ENCODE peak calls at places on chromosomes 7 and 10, in five cellular contexts. D is iPS DF 6.9, G is cardiac muscle cell, Z is stomach, F is keratinocyte. H is an unnamed sample.

GRCh38 chr7:89623018-89623672 is 531.1 kb upstream of the STEAP1 start:
- DNase-seq in D (peak; percentile 5), G (peak; percentile 68), Z (no peak), F (no peak), H (no peak)

GRCh38 chr10:14010083-14010551 is 320.6 kb downstream of the FRMD4A start:
- DNase-seq in D (no peak), G (no peak), Z (no peak), F (no peak), H (peak; percentile 27)

GRCh38 chr7:44567884-44568283 is 5.8 kb downstream of the DDX56 start:
- DNase-seq in D (no peak), G (no peak), Z (no peak), F (no peak), H (no peak)

GRCh38 chr7:50921114-50921513 is 138.4 kb upstream of the GRB10 start:
- DNase-seq in D (no peak), G (no peak), Z (no peak), F (no peak), H (no peak)

GRCh38 chr10:3811331-3811870 is 26.4 kb upstream of the KLF6 start:
- DNase-seq in D (no peak), G (no peak), Z (peak; percentile 58), F (no peak), H (no peak)

GRCh38 chr7:40470111-40470736 is 335.4 kb downstream of the SUGCT start:
- DNase-seq in D (no peak), G (no peak), Z (no peak), F (no peak), H (no peak)

GRCh38 chr7:42080831-42081230 is 156.2 kb downstream of the GLI3 start:
- DNase-seq in D (no peak), G (no peak), Z (no peak), F (no peak), H (no peak)

GRCh38 chr10:12350167-12350872 is 973 bp downstream of the CAMK1D start:
- DNase-seq in D (no peak), G (peak; percentile 46), Z (no peak), F (no peak), H (no peak)

GRCh38 chr10:88542522-88542921 is 40.6 kb downstream of the RNLS start:
- DNase-seq in D (no peak), G (no peak), Z (no peak), F (no peak), H (no peak)

GRCh38 chr10:10658157-10658556 is 359.5 kb upstream of the CELF2 start:
- DNase-seq in D (no peak), G (no peak), Z (no peak), F (no peak), H (no peak)

GRCh38 chr10:96047004-96047649 is 3.7 kb downstream of the CCNJ start:
- DNase-seq in D (no peak), G (no peak), Z (no peak), F (no peak), H (no peak)

GRCh38 chr7:101390901-101391301 is 28.2 kb downstream of the COL26A1 start:
- DNase-seq in D (no peak), G (peak; percentile 54), Z (no peak), F (no peak), H (no peak)

GRCh38 chr7:23184709-23185354 is 3.0 kb downstream of the NUP42 start:
- DNase-seq in D (no peak), G (peak; percentile 29), Z (no peak), F (peak; percentile 17), H (no peak)

GRCh38 chr10:12566161-12567115 is 217.1 kb downstream of the CAMK1D start:
- DNase-seq in D (no peak), G (no peak), Z (no peak), F (no peak), H (no peak)

GRCh38 chr10:89153971-89154370 is 53.1 kb downstream of the CH25H start:
- DNase-seq in D (no peak), G (no peak), Z (no peak), F (no peak), H (no peak)

GRCh38 chr7:20554072-20554471 is 61.4 kb upstream of the ABCB5 start:
- DNase-seq in D (no peak), G (no peak), Z (no peak), F (no peak), H (no peak)

GRCh38 chr7:2804227-2804763 is 39.8 kb downstream of the GNA12 start:
- DNase-seq in D (no peak), G (no peak), Z (no peak), F (no peak), H (no peak)

GRCh38 chr7:6286486-6286885 is 14.1 kb upstream of the CYTH3 start:
- DNase-seq in D (no peak), G (no peak), Z (no peak), F (no peak), H (no peak)

GRCh38 chr10:132961864-132962622 is 19.7 kb upstream of the CFAP46 start:
- DNase-seq in D (peak; percentile 84), G (peak; percentile 74), Z (peak; percentile 73), F (peak; percentile 19), H (peak; percentile 42)

GRCh38 chr10:71701733-71702132 is 17.8 kb downstream of the C10orf105 start:
- DNase-seq in D (no peak), G (no peak), Z (no peak), F (no peak), H (no peak)

GRCh38 chr10:113232928-113233511 is 283.0 kb downstream of the TCF7L2 start:
- DNase-seq in D (no peak), G (no peak), Z (no peak), F (no peak), H (no peak)

GRCh38 chr7:149717481-149717880 is 55.9 kb downstream of the ZNF467 start:
- DNase-seq in D (no peak), G (no peak), Z (no peak), F (no peak), H (no peak)

GRCh38 chr10:117663750-117664149 is 121.2 kb downstream of the EMX2 start:
- DNase-seq in D (no peak), G (no peak), Z (no peak), F (no peak), H (no peak)

GRCh38 chr10:26534384-26534783 is 96.2 kb downstream of the APBB1IP start:
- DNase-seq in D (peak; percentile 54), G (no peak), Z (no peak), F (no peak), H (no peak)

GRCh38 chr7:132141109-132141508 is 435.2 kb downstream of the PLXNA4 start:
- DNase-seq in D (no peak), G (no peak), Z (no peak), F (no peak), H (no peak)

GRCh38 chr10:43042503-43043341 is 34.1 kb upstream of the RET start:
- DNase-seq in D (no peak), G (no peak), Z (peak; percentile 22), F (no peak), H (no peak)

GRCh38 chr10:43044444-43045245 is 32.2 kb upstream of the RET start:
- DNase-seq in D (no peak), G (no peak), Z (peak; percentile 17), F (no peak), H (no peak)

GRCh38 chr10:43041422-43042342 is 35.2 kb upstream of the RET start:
- DNase-seq in D (no peak), G (no peak), Z (peak; percentile 17), F (no peak), H (no peak)

GRCh38 chr10:43043773-43044394 is 33.0 kb upstream of the RET start:
- DNase-seq in D (no peak), G (no peak), Z (no peak), F (no peak), H (no peak)

DNA sequence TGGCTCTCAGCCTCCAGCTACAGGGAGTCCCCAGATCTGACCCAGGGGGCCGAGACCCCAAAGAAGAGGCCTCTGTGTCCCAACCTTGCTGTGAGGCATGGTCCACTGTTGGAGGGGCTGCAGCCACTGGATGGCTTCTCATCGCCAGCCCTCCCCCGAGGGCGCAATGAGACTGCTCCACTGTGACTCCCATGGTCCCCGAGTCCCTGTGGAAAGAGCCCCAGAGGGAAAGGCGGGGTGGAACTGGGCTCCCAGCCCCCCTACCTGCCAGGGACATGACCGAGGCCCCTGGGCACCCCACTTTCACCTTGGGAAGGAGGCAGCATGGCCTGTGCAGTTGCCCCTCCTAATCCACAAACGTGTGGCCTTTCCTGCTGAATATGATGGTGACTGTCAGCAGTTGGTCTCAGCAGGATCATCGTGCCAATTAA is 33.5 kb upstream of the RET start:
- DNase-seq in D (no peak), G (no peak), Z (no peak), F (no peak), H (no peak)
- H3K4me3 ChIP-seq in D (no peak overlapping the region), G (no peak overlapping the region), Z (no peak overlapping the region), F (no peak overlapping the region), H (no peak overlapping the region)

DNA sequence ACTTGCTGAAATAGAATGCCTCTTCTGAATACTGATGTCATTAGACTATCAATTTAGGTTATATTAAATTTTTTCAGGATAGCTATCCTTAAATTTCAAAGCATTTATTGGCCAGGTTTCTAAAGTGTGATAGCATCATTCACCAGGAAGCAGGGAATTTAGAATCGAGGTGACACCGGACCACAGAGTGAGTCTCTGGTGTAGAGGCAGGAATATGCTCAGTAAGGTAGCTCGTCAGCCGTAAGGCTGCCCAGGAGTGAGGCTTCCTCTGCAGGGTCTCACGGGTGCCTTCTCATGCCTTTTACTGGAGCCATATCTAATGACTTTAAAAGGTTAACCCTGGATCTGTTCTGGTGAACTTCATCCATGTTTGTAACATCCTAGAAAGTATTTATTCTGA is 170.8 kb upstream of the KLF14 start:
- DNase-seq in D (no peak), G (no peak), Z (no peak), F (no peak), H (no peak)
- H3K27ac ChIP-seq in D (no peak overlapping the region), G (no peak overlapping the region), Z (peak overlapping the region; percentile 85), F (peak overlapping the region; percentile 93), H (peak overlapping the region; percentile 95)

GRCh38 chr10:18401416-18402195 is 249.8 kb downstream of the NSUN6 start:
- DNase-seq in D (no peak), G (no peak), Z (no peak), F (no peak), H (no peak)

GRCh38 chr10:18397886-18398285 is 253.5 kb downstream of the NSUN6 start:
- DNase-seq in D (no peak), G (no peak), Z (no peak), F (no peak), H (no peak)

GRCh38 chr10:18400911-18401260 is 250.5 kb downstream of the NSUN6 start:
- DNase-seq in D (no peak), G (peak; percentile 33), Z (no peak), F (no peak), H (no peak)

GRCh38 chr10:18399158-18399557 is 252.2 kb downstream of the NSUN6 start:
- DNase-seq in D (no peak), G (no peak), Z (no peak), F (no peak), H (no peak)

GRCh38 chr10:18400201-18400910 is 251.0 kb downstream of the NSUN6 start:
- DNase-seq in D (no peak), G (no peak), Z (no peak), F (no peak), H (no peak)
- H3K4me3 ChIP-seq in D (peak overlapping the region; percentile 25), G (peak overlapping the region; percentile 18), Z (peak overlapping the region; percentile 4), F (no peak overlapping the region), H (peak overlapping the region; percentile 45)

GRCh38 chr10:45520476-45520875 is 146.5 kb downstream of the ALOX5 start:
- DNase-seq in D (no peak), G (no peak), Z (no peak), F (no peak), H (no peak)

DNA sequence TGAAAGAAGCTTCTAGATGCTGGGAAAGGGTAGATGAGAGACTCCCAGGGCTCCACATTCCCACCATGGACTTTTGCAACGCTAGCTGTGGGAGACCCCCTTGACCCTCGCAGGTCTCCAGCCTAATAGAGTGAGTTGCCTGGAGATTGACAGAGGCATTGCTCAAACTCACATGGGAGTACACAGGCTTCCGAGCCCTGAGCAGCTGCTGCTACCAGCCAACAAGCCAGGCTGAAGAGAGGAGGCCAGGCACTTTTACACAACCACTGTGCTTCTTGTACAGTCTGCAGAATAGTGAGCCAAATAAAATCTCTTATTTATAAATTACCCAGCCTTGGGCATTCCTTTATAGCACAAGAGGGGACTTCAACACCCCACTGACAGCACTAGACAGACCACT is 146.3 kb downstream of the ZFAND4 start:
- DNase-seq in D (no peak), G (no peak), Z (no peak), F (no peak), H (no peak)
- H3K27ac ChIP-seq in D (no peak overlapping the region), G (no peak overlapping the region), Z (no peak overlapping the region), F (no peak overlapping the region), H (no peak overlapping the region)